ENCODE peak calls at places on chromosomes 16 and 17, in four cellular contexts. W is GM12864, Z is PC-3, J is AG09309. Y is an unnamed sample.

GRCh38 chr17:44733753-44734152 is 25.0 kb upstream of the ADAM11 start:
- DNase-seq in J (no peak), W (no peak), Z (peak), Y (no peak)

GRCh38 chr16:48082516-48082915 is 73.3 kb downstream of the ABCC12 start:
- DNase-seq in Z (no peak), J (peak), W (no peak), Y (no peak)

GRCh38 chr16:67959520-67959919 is 8.9 kb downstream of the SLC12A4 start:
- DNase-seq in W (no peak), J (no peak), Z (no peak), Y (no peak)

GRCh38 chr16:25126820-25127232 is 15.3 kb downstream of the LCMT1 start:
- DNase-seq in J (peak), W (no peak), Z (peak), Y (no peak)

GRCh38 chr17:63476494-63476856 is 386 bp upstream of the ACE start:
- DNase-seq in W (no peak), J (no peak), Z (peak), Y (peak)

GRCh38 chr16:82653550-82654511 is 27.1 kb downstream of the CDH13 start:
- DNase-seq in Z (peak), W (peak), J (peak), Y (no peak)

GRCh38 chr16:23597003-23597756 is 1.1 kb upstream of the NDUFAB1 start:
- DNase-seq in W (peak), Z (peak), J (no peak), Y (no peak)

GRCh38 chr16:64094170-64094960 is 1027.5 kb downstream of the CDH11 start:
- DNase-seq in Z (no peak), J (no peak), W (no peak), Y (no peak)

DNA sequence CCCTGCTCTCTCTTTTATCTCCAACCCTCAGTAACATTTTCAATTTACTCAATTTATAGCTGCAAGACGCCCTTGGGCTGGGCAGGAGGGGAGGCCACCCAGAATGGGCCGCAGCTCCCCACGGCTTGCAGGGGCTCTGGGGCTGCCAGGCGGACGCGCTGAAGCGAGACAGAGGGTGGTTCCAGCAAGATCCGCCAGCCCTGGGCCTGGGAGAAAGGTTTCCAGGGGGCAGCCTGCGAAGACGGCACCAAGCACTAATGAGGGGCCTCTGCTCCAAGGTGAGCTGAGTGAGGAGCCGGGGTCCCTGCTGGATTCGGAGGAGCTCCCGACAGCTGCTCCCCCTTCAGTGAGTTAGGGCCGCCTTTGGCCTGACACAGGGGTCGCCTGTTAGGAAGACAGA is 54.8 kb upstream of the ZNF423 start:
- DNase-seq in Z (no peak), J (no peak), W (no peak), Y (no peak)
- TF ChIP-seq CTCF in Z (no peak), J (no peak), W (no peak), Y (no peak)

DNA sequence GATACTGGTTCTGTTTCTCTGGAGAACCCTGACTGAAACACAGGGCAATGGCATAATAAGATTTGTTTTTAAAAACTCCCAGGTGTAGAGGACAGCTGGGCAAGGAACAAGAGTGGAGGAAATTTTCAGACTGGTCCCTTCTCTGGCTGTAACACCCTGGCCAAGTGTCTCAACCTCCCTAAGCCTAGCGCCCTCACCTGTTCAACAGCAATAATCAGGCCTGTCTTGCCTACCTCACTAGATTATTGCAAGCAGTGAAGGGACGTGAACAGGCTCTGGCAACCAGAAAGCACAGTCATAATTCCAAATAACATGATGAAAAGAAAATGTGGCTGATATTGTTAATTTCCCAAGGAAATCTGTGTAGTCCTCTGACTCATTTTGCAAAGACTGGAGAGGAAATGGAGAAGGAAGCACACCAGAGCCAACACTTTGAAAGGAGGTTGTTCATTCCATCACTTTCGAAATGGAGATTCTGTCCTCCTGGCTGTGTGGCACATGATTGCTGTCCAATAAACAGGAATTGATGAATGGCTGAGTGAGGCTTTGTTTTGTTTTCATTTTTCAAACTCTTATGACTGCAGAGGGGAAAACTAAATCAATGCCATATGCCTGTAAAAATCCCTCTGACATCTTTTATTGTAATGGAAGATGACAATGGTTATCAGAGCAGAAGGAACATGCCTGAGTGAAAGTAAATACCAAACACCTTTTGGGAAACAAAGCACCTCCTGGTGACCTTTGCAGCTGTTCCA is 87.4 kb upstream of the HLF start:
- DNase-seq in J (no peak), Z (peak), W (no peak), Y (no peak)
- TF ChIP-seq CTCF in J (peak), Z (peak), W (no peak), Y (no peak)

GRCh38 chr17:48180842-48181241 is 73.3 kb downstream of the SNX11 start:
- DNase-seq in Z (no peak), W (no peak), J (no peak), Y (no peak)

GRCh38 chr17:48184721-48185120 is 77.2 kb downstream of the SNX11 start:
- DNase-seq in J (no peak), W (no peak), Z (no peak), Y (no peak)

GRCh38 chr17:48178327-48178726 is 70.8 kb downstream of the SNX11 start:
- DNase-seq in W (no peak), J (no peak), Z (no peak), Y (no peak)

GRCh38 chr17:48179071-48179945 is 71.7 kb downstream of the SNX11 start:
- DNase-seq in J (no peak), Z (peak), W (no peak), Y (no peak)

DNA sequence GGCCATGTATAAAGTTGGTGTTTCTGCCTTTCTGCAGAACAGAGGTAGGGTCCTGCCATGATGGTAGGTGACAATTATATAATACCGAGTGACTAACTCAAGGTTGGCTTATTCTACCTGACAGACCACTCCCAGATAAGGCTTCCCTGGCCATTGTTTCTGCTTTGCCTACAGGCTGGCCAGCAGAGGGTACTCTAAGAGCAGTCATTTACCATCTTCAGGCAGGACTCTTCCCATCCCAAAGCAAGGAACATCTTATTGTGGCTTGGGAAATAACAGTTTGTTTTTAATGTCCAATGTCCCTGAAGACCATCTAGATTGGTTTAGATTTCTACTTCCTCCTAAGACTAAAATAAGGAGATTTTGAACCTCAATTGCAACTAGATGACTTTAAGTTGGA is 74.1 kb downstream of the SNX11 start:
- DNase-seq in W (no peak), J (no peak), Z (peak), Y (no peak)
- TF ChIP-seq CTCF in W (peak), J (peak), Z (peak), Y (peak)

DNA sequence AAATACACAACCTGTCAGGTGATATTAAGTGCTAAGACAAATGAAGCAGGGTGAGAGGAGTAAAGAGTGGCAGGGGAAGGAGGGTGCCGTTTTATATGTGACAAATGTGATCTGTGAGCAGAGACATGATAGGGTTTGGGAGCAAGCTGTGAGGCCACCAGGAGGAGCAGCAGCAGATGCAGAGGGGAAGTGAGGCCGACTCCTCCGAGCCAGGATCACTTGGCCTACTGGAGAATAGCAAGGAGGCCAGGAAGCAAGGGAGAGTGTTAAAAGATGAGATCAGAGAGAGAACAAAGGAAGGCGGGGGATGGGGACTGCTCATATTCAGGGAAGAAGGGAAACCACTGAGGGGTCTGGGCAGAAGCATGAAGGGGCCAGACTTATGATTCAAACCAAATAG is 129.4 kb downstream of the TANGO6 start:
- DNase-seq in Z (peak), W (no peak), J (no peak), Y (no peak)
- TF ChIP-seq CTCF in Z (peak), W (no peak), J (peak), Y (peak)

GRCh38 chr16:60110531-60110930 is 1376.4 kb upstream of the GOT2 start:
- DNase-seq in J (no peak), W (no peak), Z (peak), Y (no peak)

GRCh38 chr16:60107920-60108319 is 1373.8 kb upstream of the GOT2 start:
- DNase-seq in W (no peak), J (no peak), Z (no peak), Y (no peak)

DNA sequence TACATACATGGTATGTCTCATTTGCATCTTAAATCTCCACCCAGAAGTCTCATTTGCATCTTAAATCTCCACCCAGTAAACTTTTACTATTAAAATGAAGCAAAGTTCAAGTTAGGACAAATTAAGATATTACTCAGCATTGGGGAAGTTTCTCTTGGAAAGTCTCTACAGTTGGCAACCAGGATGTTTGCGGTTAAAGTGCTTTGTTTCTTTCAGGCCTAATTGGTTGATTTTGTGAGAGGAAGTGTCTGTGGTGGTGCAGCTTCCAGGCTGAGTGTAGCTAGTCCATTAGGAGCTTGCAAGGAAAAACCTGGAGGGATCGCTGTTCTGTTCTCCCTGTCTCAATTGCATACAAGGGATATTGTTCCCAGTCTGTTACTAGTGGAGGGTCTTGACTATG is 1373.4 kb upstream of the GOT2 start:
- DNase-seq in W (no peak), Z (peak), J (no peak), Y (no peak)
- TF ChIP-seq CTCF in W (no peak), Z (no peak), J (no peak), Y (no peak)

DNA sequence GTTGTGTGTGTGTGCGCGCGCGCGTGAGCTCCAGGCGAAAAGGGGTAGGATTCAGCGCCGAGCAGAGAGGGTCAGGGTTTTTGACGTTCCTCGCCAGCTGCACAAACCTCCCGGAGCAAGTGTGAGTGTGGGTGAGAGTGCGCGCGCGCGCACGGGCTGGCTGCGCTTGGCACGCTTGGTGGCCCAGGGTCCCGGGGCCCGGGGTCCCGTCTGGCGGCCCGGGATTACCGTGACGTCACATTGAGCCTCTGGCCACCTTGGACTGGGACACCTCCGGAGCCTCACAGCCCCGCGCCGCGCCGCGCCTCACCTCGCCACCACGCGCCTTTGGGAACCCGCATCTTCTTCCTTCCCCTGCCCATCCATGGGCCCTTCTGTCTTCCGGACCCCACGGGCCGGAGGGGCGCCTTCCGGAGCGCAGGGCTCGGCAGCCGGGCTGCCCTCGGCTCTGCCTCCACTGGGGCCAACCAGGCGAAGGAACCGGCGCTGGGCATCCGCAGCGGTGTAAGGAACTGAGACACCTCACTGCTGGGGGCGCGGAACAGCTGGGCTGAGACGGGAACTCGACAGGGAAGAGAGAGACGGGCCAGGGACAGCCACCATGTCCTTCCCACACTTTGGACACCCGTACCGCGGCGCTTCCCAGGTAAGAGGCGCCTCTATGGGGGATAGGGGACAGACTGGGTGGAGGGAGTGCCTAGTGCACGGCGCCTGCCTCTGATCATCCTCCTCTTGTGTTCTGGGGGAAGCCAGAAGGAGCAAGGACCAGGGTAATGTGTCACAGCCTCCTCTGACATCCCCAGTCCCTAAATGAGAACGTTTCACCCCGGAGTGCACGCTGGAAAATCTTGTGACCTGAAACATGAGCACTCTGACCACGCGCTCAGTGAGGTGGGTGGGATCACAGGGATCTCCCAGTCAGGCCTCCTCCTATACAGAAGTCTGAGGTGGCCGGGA is 766 bp downstream of the IRX6 start:
- DNase-seq in J (no peak), Z (no peak), W (no peak), Y (no peak)
- TF ChIP-seq CTCF in J (no peak), Z (no peak), W (no peak), Y (no peak)

GRCh38 chr17:14779236-14779635 is 478.4 kb downstream of the HS3ST3B1 start:
- DNase-seq in W (no peak), Z (peak), J (no peak), Y (no peak)
- TF ChIP-seq CTCF in W (no peak), Z (no peak), J (no peak), Y (no peak)

Y was measured in progenitor cell of endocrine pancreas.